ENCODE peak calls at places on chromosomes 6 and 20, in four cellular contexts. One of them, this sample, is unnamed. For H3K4me1 and H3K36me3, the result is how much of the 10 kb centered on the place peaks cover.

GRCh38 chr6:23457321-23457720 is 668.7 kb upstream of the NRSN1 start:
- DNase-seq in naive thymus-derived CD4-positive, alpha-beta T cell: no peak
- DNase-seq in trophoblast cell: no peak
- DNase-seq in psoas muscle: no peak
- DNase-seq in this sample: no peak

GRCh38 chr20:49989234-49990065 is 6.7 kb downstream of the SNAI1 start:
- DNase-seq in psoas muscle: peak
- DNase-seq in trophoblast cell: peak
- DNase-seq in naive thymus-derived CD4-positive, alpha-beta T cell: no peak
- DNase-seq in this sample: no peak

GRCh38 chr6:128507337-128508310 is 12.8 kb downstream of the PTPRK start:
- DNase-seq in psoas muscle: no peak
- DNase-seq in naive thymus-derived CD4-positive, alpha-beta T cell: no peak
- DNase-seq in trophoblast cell: peak
- DNase-seq in this sample: no peak

GRCh38 chr6:127972815-127973214 is 72.0 kb upstream of the THEMIS start:
- DNase-seq in psoas muscle: no peak
- DNase-seq in naive thymus-derived CD4-positive, alpha-beta T cell: no peak
- DNase-seq in trophoblast cell: no peak
- DNase-seq in this sample: no peak

GRCh38 chr6:161748535-161749386 is 474.9 kb upstream of the AGPAT4 start:
- DNase-seq in trophoblast cell: peak
- DNase-seq in naive thymus-derived CD4-positive, alpha-beta T cell: no peak
- DNase-seq in psoas muscle: peak
- DNase-seq in this sample: no peak

GRCh38 chr6:152848919-152849318 is 98.3 kb downstream of the VIP start:
- DNase-seq in naive thymus-derived CD4-positive, alpha-beta T cell: no peak
- DNase-seq in trophoblast cell: no peak
- DNase-seq in psoas muscle: no peak
- DNase-seq in this sample: no peak

GRCh38 chr20:46199198-46199597 is 81.1 kb downstream of the CD40 start:
- DNase-seq in psoas muscle: no peak
- DNase-seq in trophoblast cell: no peak
- DNase-seq in naive thymus-derived CD4-positive, alpha-beta T cell: no peak
- DNase-seq in this sample: peak

GRCh38 chr20:53866787-53867740 is 203.3 kb downstream of the BCAS1 start:
- DNase-seq in psoas muscle: no peak
- DNase-seq in trophoblast cell: peak
- DNase-seq in naive thymus-derived CD4-positive, alpha-beta T cell: no peak
- DNase-seq in this sample: no peak

GRCh38 chr20:1094706-1095220 is 23.6 kb upstream of the PSMF1 start:
- DNase-seq in trophoblast cell: no peak
- DNase-seq in psoas muscle: no peak
- DNase-seq in naive thymus-derived CD4-positive, alpha-beta T cell: no peak
- DNase-seq in this sample: no peak

GRCh38 chr6:36195471-36196048 is 984 bp upstream of the BRPF3 start:
- DNase-seq in psoas muscle: no peak
- DNase-seq in naive thymus-derived CD4-positive, alpha-beta T cell: peak
- DNase-seq in trophoblast cell: no peak
- DNase-seq in this sample: no peak

GRCh38 chr6:36273067-36273466 is 3.2 kb downstream of the PNPLA1 start:
- DNase-seq in naive thymus-derived CD4-positive, alpha-beta T cell: no peak
- DNase-seq in psoas muscle: no peak
- DNase-seq in trophoblast cell: no peak
- DNase-seq in this sample: no peak

GRCh38 chr6:37103169-37104039 is 66.5 kb upstream of the PIM1 start:
- DNase-seq in naive thymus-derived CD4-positive, alpha-beta T cell: no peak
- DNase-seq in psoas muscle: peak
- DNase-seq in trophoblast cell: peak
- DNase-seq in this sample: peak

GRCh38 chr20:62002882-62003480 is 62.7 kb downstream of the TAF4 start:
- DNase-seq in trophoblast cell: no peak
- DNase-seq in naive thymus-derived CD4-positive, alpha-beta T cell: no peak
- DNase-seq in psoas muscle: no peak
- DNase-seq in this sample: no peak

GRCh38 chr6:20238688-20239587 is 26.7 kb upstream of the MBOAT1 start:
- DNase-seq in psoas muscle: no peak
- DNase-seq in trophoblast cell: no peak
- DNase-seq in naive thymus-derived CD4-positive, alpha-beta T cell: no peak
- DNase-seq in this sample: no peak

GRCh38 chr6:16105056-16105455 is 23.8 kb upstream of the MYLIP start:
- DNase-seq in naive thymus-derived CD4-positive, alpha-beta T cell: no peak
- DNase-seq in psoas muscle: no peak
- DNase-seq in trophoblast cell: no peak
- DNase-seq in this sample: no peak

GRCh38 chr6:148455225-148455624 is 112.6 kb downstream of the SASH1 start:
- DNase-seq in naive thymus-derived CD4-positive, alpha-beta T cell: no peak
- DNase-seq in trophoblast cell: no peak
- DNase-seq in psoas muscle: no peak
- DNase-seq in this sample: no peak

GRCh38 chr6:148451690-148452089 is 109.1 kb downstream of the SASH1 start:
- DNase-seq in naive thymus-derived CD4-positive, alpha-beta T cell: no peak
- DNase-seq in psoas muscle: no peak
- DNase-seq in trophoblast cell: no peak
- DNase-seq in this sample: peak

GRCh38 chr6:148455674-148456559 is 113.3 kb downstream of the SASH1 start:
- DNase-seq in trophoblast cell: peak
- DNase-seq in psoas muscle: no peak
- DNase-seq in naive thymus-derived CD4-positive, alpha-beta T cell: no peak
- DNase-seq in this sample: no peak

GRCh38 chr6:148452921-148453320 is 110.3 kb downstream of the SASH1 start:
- DNase-seq in trophoblast cell: no peak
- DNase-seq in naive thymus-derived CD4-positive, alpha-beta T cell: no peak
- DNase-seq in psoas muscle: no peak
- DNase-seq in this sample: no peak

GRCh38 chr6:148453906-148454305 is 111.3 kb downstream of the SASH1 start:
- DNase-seq in naive thymus-derived CD4-positive, alpha-beta T cell: no peak
- DNase-seq in trophoblast cell: no peak
- DNase-seq in psoas muscle: no peak
- DNase-seq in this sample: no peak
- H3K4me1 ChIP-seq in naive thymus-derived CD4-positive, alpha-beta T cell: under half
- H3K4me1 ChIP-seq in trophoblast cell: under half
- H3K4me1 ChIP-seq in psoas muscle: under half
- H3K4me1 ChIP-seq in this sample: under half

DNA sequence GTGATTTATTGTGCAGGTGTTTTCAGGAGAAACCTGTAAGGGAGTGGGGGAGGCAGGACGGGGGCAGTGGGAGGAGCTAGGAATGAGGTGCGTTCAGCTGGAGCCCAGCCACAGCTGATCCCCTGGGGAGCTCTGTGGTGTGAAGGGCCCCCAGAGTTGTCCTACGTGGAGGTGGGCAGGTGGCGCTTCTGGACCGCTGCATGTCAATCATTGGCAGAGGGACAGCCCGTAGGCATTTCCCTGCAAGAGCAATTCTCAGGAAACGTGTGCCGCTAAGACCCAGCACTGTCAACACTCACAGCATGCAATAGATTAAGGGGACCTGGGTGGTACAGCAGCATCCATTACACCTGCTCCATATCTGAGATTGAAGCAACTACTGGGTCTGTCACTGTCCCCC is 88.0 kb downstream of the PRND start:
- DNase-seq in psoas muscle: no peak
- DNase-seq in naive thymus-derived CD4-positive, alpha-beta T cell: peak
- DNase-seq in trophoblast cell: no peak
- DNase-seq in this sample: no peak
- H3K27ac ChIP-seq in psoas muscle: no peak
- H3K27ac ChIP-seq in naive thymus-derived CD4-positive, alpha-beta T cell: peak
- H3K27ac ChIP-seq in trophoblast cell: no peak
- H3K27ac ChIP-seq in this sample: peak

DNA sequence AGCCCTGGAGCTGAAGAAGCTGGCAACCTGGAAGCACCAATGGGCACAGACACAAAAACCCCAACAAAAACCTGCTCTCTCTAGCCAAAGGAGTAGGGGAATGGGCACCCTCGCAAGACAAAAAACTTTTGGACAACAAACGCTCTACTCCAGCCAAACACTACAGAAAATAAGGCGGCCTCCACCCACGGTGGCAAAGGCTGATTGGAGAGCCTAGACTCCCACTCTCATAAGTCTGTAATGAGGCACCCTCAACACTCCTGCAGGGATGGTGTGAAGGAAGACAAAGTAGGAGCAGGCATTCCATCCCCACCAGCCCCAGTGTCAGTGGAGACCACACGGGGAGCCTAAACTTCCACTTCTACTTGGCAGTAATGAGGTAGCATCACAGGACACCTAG is 8.8 kb downstream of the TTI1 start:
- DNase-seq in naive thymus-derived CD4-positive, alpha-beta T cell: no peak
- DNase-seq in trophoblast cell: no peak
- DNase-seq in psoas muscle: no peak
- DNase-seq in this sample: no peak
- H3K36me3 ChIP-seq in naive thymus-derived CD4-positive, alpha-beta T cell: under half
- H3K36me3 ChIP-seq in trophoblast cell: under half
- H3K36me3 ChIP-seq in psoas muscle: under half
- H3K36me3 ChIP-seq in this sample: under half

DNA sequence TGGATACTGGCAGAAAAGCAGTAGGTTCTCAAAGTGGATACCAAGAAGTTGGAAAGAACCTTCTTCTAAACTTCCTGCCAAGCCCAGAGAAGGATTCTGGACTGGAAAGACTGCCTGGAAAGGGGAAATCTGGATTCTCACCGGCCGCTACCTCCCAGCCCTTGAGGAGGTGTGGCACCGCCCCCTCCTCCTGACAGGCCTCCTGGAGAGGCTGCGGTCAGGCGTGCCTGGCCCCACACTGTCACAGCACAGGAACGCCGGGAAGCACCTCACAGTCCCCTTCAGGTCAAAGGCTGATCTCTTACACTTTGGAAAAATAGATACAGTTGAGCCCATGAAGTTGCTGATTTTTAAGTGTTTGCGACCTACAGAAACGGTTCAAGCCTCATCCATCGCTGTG is 16.3 kb upstream of the PDE10A start:
- DNase-seq in trophoblast cell: peak
- DNase-seq in naive thymus-derived CD4-positive, alpha-beta T cell: no peak
- DNase-seq in psoas muscle: no peak
- DNase-seq in this sample: no peak
- H3K4me1 ChIP-seq in trophoblast cell: under half
- H3K4me1 ChIP-seq in naive thymus-derived CD4-positive, alpha-beta T cell: under half
- H3K4me1 ChIP-seq in psoas muscle: under half
- H3K4me1 ChIP-seq in this sample: under half

GRCh38 chr6:158654498-158654897 is 4.6 kb downstream of the SYTL3 start:
- DNase-seq in trophoblast cell: peak
- DNase-seq in naive thymus-derived CD4-positive, alpha-beta T cell: no peak
- DNase-seq in psoas muscle: peak
- DNase-seq in this sample: no peak
- H3K27ac ChIP-seq in trophoblast cell: peak
- H3K27ac ChIP-seq in naive thymus-derived CD4-positive, alpha-beta T cell: peak
- H3K27ac ChIP-seq in psoas muscle: peak
- H3K27ac ChIP-seq in this sample: peak

DNA sequence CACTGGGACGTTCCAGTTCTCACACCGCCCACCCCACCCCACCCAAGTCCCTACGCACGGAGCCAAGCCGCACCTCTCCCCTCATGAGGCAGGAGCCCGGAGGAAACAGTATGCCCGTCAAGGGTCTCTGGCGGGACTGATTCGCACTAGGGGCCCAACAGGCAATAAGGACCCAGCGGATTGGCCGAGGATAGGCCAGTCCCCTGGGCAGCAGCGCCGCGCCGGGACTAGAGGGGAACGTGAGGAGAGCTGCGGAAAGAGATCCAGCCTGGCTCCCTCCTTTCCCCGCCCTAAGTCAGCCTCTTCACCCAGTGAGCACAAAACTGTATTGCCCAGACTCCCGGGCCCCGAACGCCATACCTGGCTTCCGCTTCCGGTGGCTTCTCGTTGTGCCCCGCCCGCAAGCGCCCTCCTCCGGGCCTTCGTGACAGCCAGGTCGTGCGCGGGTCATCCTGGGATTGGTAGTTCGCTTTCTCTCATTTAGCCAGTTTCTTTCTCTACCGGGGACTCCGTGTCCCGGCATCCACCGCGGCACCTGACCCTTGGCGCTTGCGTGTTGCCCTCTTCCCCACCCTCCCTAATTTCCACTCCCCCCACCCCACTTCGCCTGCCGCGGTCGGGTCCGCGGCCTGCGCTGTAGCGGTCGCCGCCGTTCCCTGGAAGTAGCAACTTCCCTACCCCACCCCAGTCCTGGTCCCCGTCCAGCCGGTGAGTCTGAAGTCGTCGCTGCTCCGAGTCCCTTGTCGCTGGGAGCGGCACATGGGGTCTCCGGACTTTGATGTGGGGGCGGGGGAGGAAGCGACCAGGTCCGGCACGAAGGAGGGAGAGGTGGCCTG is at the start of gene CSNK2B:
- DNase-seq in naive thymus-derived CD4-positive, alpha-beta T cell: peak
- DNase-seq in psoas muscle: peak
- DNase-seq in trophoblast cell: peak
- DNase-seq in this sample: peak
- H3K36me3 ChIP-seq in naive thymus-derived CD4-positive, alpha-beta T cell: under half
- H3K36me3 ChIP-seq in psoas muscle: half or more
- H3K36me3 ChIP-seq in trophoblast cell: under half
- H3K36me3 ChIP-seq in this sample: under half

GRCh38 chr6:109299695-109300564 is 82.3 kb downstream of the CD164 start:
- DNase-seq in trophoblast cell: no peak
- DNase-seq in psoas muscle: peak
- DNase-seq in naive thymus-derived CD4-positive, alpha-beta T cell: no peak
- DNase-seq in this sample: no peak
- H3K4me1 ChIP-seq in trophoblast cell: under half
- H3K4me1 ChIP-seq in psoas muscle: under half
- H3K4me1 ChIP-seq in naive thymus-derived CD4-positive, alpha-beta T cell: under half
- H3K4me1 ChIP-seq in this sample: under half

DNA sequence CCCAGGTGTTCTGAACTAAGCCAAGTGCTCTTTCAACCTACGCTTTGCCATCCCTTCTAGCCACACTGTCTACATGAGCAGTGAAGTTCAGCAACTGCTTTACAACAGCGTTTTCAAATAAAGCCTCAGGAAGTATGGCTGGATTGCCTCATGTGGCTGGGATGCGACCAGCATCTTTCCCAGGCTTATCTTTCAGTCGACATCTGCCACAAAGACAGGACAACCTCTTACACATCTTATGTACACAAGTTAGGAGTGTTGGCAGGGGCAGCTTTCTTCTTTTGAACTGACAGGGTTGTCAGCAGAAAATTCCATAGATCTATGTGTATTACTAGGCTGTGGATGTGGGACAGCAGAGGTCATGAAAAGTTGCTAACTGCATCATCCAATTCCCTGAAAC is 48.2 kb downstream of the PLAGL1 start:
- DNase-seq in trophoblast cell: peak
- DNase-seq in psoas muscle: no peak
- DNase-seq in naive thymus-derived CD4-positive, alpha-beta T cell: no peak
- DNase-seq in this sample: no peak
- H3K27ac ChIP-seq in trophoblast cell: no peak
- H3K27ac ChIP-seq in psoas muscle: no peak
- H3K27ac ChIP-seq in naive thymus-derived CD4-positive, alpha-beta T cell: no peak
- H3K27ac ChIP-seq in this sample: no peak

This sample was measured in CD4-positive, alpha-beta memory T cell.